ENCODE peak calls at places on chromosomes 1 and 21, in five cellular contexts. N, J, E, Q and K are unnamed samples.

GRCh38 chr1:23904748-23905357 is 8.3 kb downstream of the CNR2 start:
- DNase-seq in N (no peak), J (no peak), E (no peak), Q (no peak), K (no peak)

GRCh38 chr21:33543505-33544129 is 779 bp downstream of the SON start:
- DNase-seq in N (peak; percentile 68), J (no peak), E (no peak), Q (no peak), K (peak; percentile 85)

GRCh38 chr1:4830756-4831155 is 176.3 kb downstream of the AJAP1 start:
- DNase-seq in N (no peak), J (no peak), E (no peak), Q (no peak), K (no peak)

GRCh38 chr1:17984510-17985085 is 123.0 kb upstream of the IGSF21 start:
- DNase-seq in N (peak; percentile 39), J (no peak), E (no peak), Q (no peak), K (no peak)

GRCh38 chr1:39165049-39165448 is 39.4 kb upstream of the MACF1 start:
- DNase-seq in N (no peak), J (no peak), E (no peak), Q (no peak), K (no peak)

GRCh38 chr1:201861448-201861847 is 27.2 kb upstream of the SHISA4 start:
- DNase-seq in N (no peak), J (no peak), E (no peak), Q (no peak), K (no peak)

GRCh38 chr1:10761503-10762152 is 34.8 kb downstream of the CASZ1 start:
- DNase-seq in N (no peak), J (no peak), E (no peak), Q (no peak), K (no peak)

GRCh38 chr1:107247679-107248078 is 106.8 kb downstream of the NTNG1 start:
- DNase-seq in N (no peak), J (no peak), E (no peak), Q (no peak), K (no peak)

GRCh38 chr1:58067082-58067481 is 479.4 kb downstream of the OMA1 start:
- DNase-seq in N (no peak), J (no peak), E (no peak), Q (no peak), K (no peak)

GRCh38 chr1:112676543-112676942 is 2.1 kb downstream of the MOV10 start:
- DNase-seq in N (no peak), J (no peak), E (no peak), Q (no peak), K (no peak)

GRCh38 chr1:226406401-226406881 is 1.5 kb downstream of the PARP1 start:
- DNase-seq in N (no peak), J (no peak), E (peak; percentile 34), Q (no peak), K (peak; percentile 19)

GRCh38 chr1:31434101-31434871 is 21.3 kb downstream of the SERINC2 start:
- DNase-seq in N (no peak), J (no peak), E (no peak), Q (no peak), K (no peak)

GRCh38 chr1:31122101-31122735 is 56.7 kb upstream of the PUM1 start:
- DNase-seq in N (no peak), J (no peak), E (no peak), Q (no peak), K (no peak)

GRCh38 chr1:217891966-217892365 is 260.8 kb downstream of the SPATA17 start:
- DNase-seq in N (no peak), J (no peak), E (no peak), Q (no peak), K (no peak)

GRCh38 chr21:29374481-29374880 is 75.8 kb downstream of the BACH1 start:
- DNase-seq in N (no peak), J (no peak), E (no peak), Q (no peak), K (no peak)

GRCh38 chr1:24536391-24536840 is 19.5 kb upstream of the NCMAP start:
- DNase-seq in N (no peak), J (no peak), E (peak; percentile 86), Q (no peak), K (peak; percentile 90)

GRCh38 chr1:55700359-55701130 is 485.4 kb upstream of the USP24 start:
- DNase-seq in N (no peak), J (no peak), E (no peak), Q (no peak), K (no peak)

GRCh38 chr1:109240158-109241152 is 8.9 kb upstream of the CELSR2 start:
- DNase-seq in N (peak; percentile 60), J (no peak), E (no peak), Q (no peak), K (no peak)

GRCh38 chr1:31617917-31618746 is 643 bp downstream of the HCRTR1 start:
- DNase-seq in N (peak; percentile 31), J (no peak), E (peak; percentile 25), Q (no peak), K (peak; percentile 41)

GRCh38 chr1:200252526-200252925 is 157.3 kb downstream of the ZNF281 start:
- DNase-seq in N (no peak), J (no peak), E (no peak), Q (no peak), K (no peak)

GRCh38 chr1:34779005-34779404 is 2.0 kb upstream of the GJB3 start:
- DNase-seq in N (no peak), J (no peak), E (no peak), Q (no peak), K (no peak)

GRCh38 chr1:54806931-54807611 is 5.9 kb upstream of the TTC22 start:
- DNase-seq in N (no peak), J (no peak), E (no peak), Q (no peak), K (no peak)

GRCh38 chr1:39955547-39956539 is 898 bp downstream of the MFSD2A start:
- DNase-seq in N (peak; percentile 18), J (no peak), E (peak; percentile 20), Q (no peak), K (peak; percentile 28)

GRCh38 chr1:55214903-55215193 is 316 bp downstream of the USP24 start:
- DNase-seq in N (peak; percentile 42), J (no peak), E (no peak), Q (no peak), K (no peak)

GRCh38 chr1:116151739-116152576 is 40.8 kb downstream of the MAB21L3 start:
- DNase-seq in N (peak; percentile 77), J (no peak), E (peak; percentile 69), Q (no peak), K (peak; percentile 76)

GRCh38 chr1:60848583-60849188 is 233.7 kb upstream of the NFIA start:
- DNase-seq in N (no peak), J (peak; percentile 28), E (no peak), Q (no peak), K (no peak)

GRCh38 chr1:4395158-4395557 is 259.3 kb upstream of the AJAP1 start:
- DNase-seq in N (no peak), J (no peak), E (no peak), Q (no peak), K (no peak)

GRCh38 chr21:43369124-43369523 is 57.8 kb downstream of the SIK1 start:
- DNase-seq in N (no peak), J (no peak), E (no peak), Q (no peak), K (no peak)

GRCh38 chr1:162069334-162070093 is at the start of gene NOS1AP:
- DNase-seq in N (peak; percentile 85), J (no peak), E (peak; percentile 65), Q (peak; percentile 8), K (peak; percentile 87)

GRCh38 chr1:14975119-14975518 is 178.4 kb upstream of the TMEM51 start:
- DNase-seq in N (no peak), J (no peak), E (no peak), Q (no peak), K (no peak)

GRCh38 chr1:101150266-101150665 is 86.6 kb upstream of the S1PR1 start:
- DNase-seq in N (no peak), J (no peak), E (no peak), Q (no peak), K (no peak)

GRCh38 chr1:38026592-38027200 is 14.2 kb downstream of the UTP11 start:
- DNase-seq in N (peak; percentile 62), J (no peak), E (no peak), Q (no peak), K (no peak)

GRCh38 chr1:202811296-202812175 is 782 bp downstream of the PCAT6 start:
- DNase-seq in N (no peak), J (no peak), E (peak; percentile 30), Q (no peak), K (peak; percentile 38)

DNA sequence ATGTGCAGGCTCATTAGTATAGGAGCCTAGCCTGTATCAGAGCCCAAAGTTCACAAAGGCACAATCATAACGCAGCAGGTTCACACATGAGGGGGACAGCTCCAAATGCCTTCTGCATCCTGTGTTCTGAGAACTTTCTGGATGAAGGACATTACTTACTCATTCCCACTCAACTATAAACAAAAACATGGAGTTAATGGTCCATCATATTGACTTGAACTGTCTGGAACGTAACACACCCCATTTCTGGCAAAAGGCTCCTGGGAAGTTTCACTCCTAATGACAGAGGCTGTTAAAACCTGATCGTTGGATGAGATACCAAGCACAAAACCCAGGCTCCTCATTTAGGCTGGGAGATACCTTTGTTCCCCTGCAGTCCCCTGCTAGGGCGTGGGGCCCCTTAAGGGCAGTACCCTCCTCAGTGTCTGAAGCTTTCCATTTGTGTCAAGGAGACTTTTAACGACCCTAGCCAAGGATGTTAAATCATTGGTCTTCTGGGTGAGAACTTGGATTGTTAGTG is 78.9 kb downstream of the RHOU start:
- DNase-seq in N (no peak), J (no peak), E (no peak), Q (no peak), K (no peak)
- H3K9me3 ChIP-seq in N (no peaks in the 10 kb centered on the region), J (no peaks in the 10 kb centered on the region), E (no peaks in the 10 kb centered on the region), Q (no peaks in the 10 kb centered on the region), K (no peaks in the 10 kb centered on the region)

GRCh38 chr1:177873238-177873637 is 96.6 kb downstream of the SEC16B start:
- DNase-seq in N (no peak), J (no peak), E (no peak), Q (no peak), K (no peak)
- H3K4me3 ChIP-seq in N (no peak overlapping the region), J (no peak overlapping the region), E (no peak overlapping the region), Q (no peak overlapping the region), K (no peak overlapping the region)

DNA sequence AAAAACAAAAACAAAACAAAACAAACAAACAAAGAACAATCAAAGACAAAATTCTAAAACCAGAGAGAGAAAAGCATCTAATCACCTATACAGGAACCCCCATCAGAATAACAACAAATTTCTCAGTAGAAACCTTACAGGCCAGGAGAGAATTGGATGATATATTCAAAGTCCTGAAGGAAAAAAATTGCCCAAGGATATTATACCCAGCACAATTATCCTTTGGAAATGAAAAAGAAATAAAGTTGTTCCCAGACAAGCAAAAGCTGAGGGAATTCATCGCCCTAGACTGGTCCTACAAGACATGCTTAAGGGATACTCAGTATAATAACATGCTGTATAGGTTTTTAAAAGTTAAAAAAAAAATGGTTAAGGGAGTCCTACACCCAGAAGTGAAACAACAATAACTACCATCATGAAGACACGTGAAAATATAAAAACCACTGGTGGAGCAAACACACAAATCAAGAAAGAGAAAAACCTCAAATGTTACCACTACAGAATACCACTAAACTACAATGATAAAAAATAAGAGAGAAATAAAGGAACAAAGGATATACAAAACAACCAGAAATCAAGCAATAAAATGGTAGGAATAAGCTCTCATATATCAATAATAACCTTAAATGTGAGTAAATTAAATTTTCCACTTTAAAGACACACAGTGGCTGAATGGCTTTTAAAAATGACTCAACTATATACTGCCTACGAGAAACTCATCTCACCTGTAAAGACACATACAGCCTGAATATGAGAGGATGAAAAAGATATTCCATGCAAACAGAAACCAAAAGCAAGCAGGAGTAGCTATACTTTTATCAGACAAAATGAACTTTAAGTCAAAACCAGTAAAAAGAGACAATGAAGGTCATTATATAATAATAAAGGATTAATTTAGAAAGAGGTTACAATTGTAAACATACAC is 121.9 kb downstream of the ACBD6 start:
- DNase-seq in N (no peak), J (no peak), E (no peak), Q (no peak), K (no peak)
- H3K9me3 ChIP-seq in N (no peaks in the 10 kb centered on the region), J (peaks cover 31% of the 10 kb centered on the region), E (peaks cover 46% of the 10 kb centered on the region), Q (peaks cover 36% of the 10 kb centered on the region), K (peaks cover 11% of the 10 kb centered on the region)

GRCh38 chr1:8133657-8134430 is 107.7 kb upstream of the ERRFI1 start:
- DNase-seq in N (peak; percentile 44), J (peak; percentile 71), E (no peak), Q (peak; percentile 46), K (no peak)
- H3K4me3 ChIP-seq in N (no peak overlapping the region), J (no peak overlapping the region), E (no peak overlapping the region), Q (peak overlapping the region; percentile 56), K (no peak overlapping the region)